ENCODE peak calls at places on chromosomes 1 and 21, in seven cellular contexts. T, X, B, G, D, M and Y are unnamed samples.
A peak's percentile ranks its signal among the peaks of the same experiment; 100 is the strongest.

GRCh38 chr21:39696620-39697019 is 48.4 kb upstream of the IGSF5 start:
- DNase-seq in T (no peak), X (peak; percentile 21), B (no peak), G (peak; percentile 64), D (no peak), M (no peak), Y (no peak)

GRCh38 chr1:100626397-100626796 is 88.5 kb downstream of the GPR88 start:
- DNase-seq in T (no peak), X (peak; percentile 13), B (no peak), G (no peak), D (no peak), M (no peak), Y (no peak)

GRCh38 chr1:74107394-74107793 is 90.6 kb downstream of the LRRIQ3 start:
- DNase-seq in T (no peak), X (no peak), B (no peak), G (no peak), D (no peak), M (no peak), Y (no peak)

GRCh38 chr1:3195966-3196515 is 127.0 kb downstream of the PRDM16 start:
- DNase-seq in T (no peak), X (no peak), B (no peak), G (no peak), D (no peak), M (no peak), Y (no peak)

GRCh38 chr1:169001353-169001752 is 105.1 kb upstream of the ATP1B1 start:
- DNase-seq in T (no peak), X (no peak), B (no peak), G (no peak), D (no peak), M (no peak), Y (no peak)

GRCh38 chr1:169528214-169529067 is 42.7 kb upstream of the SLC19A2 start:
- DNase-seq in T (peak; percentile 18), X (no peak), B (no peak), G (no peak), D (peak; percentile 17), M (no peak), Y (no peak)

GRCh38 chr1:113931456-113931855 is 2.3 kb downstream of the HIPK1 start:
- DNase-seq in T (peak; percentile 47), X (peak; percentile 83), B (peak; percentile 65), G (no peak), D (peak; percentile 36), M (no peak), Y (no peak)

GRCh38 chr1:231770776-231771175 is 144.2 kb downstream of the DISC1 start:
- DNase-seq in T (no peak), X (no peak), B (no peak), G (no peak), D (no peak), M (no peak), Y (no peak)

GRCh38 chr1:82464362-82464931 is 663.7 kb downstream of the ADGRL2 start:
- DNase-seq in T (no peak), X (peak; percentile 71), B (peak; percentile 25), G (peak; percentile 17), D (no peak), M (no peak), Y (no peak)

GRCh38 chr1:7845761-7846160 is 7.1 kb downstream of the UTS2 start:
- DNase-seq in T (no peak), X (peak; percentile 15), B (peak; percentile 83), G (no peak), D (no peak), M (no peak), Y (no peak)

GRCh38 chr1:233543338-233544255 is 70.3 kb upstream of the KCNK1 start:
- DNase-seq in T (peak; percentile 100), X (peak; percentile 88), B (peak; percentile 75), G (peak; percentile 80), D (no peak), M (no peak), Y (peak; percentile 14)

GRCh38 chr1:234875953-234876814 is 252.5 kb downstream of the TOMM20 start:
- DNase-seq in T (no peak), X (no peak), B (peak; percentile 84), G (peak; percentile 78), D (no peak), M (no peak), Y (no peak)

GRCh38 chr1:167663002-167663772 is 33.2 kb downstream of the RCSD1 start:
- DNase-seq in T (peak; percentile 91), X (peak; percentile 6), B (peak; percentile 18), G (peak; percentile 49), D (no peak), M (no peak), Y (no peak)

GRCh38 chr1:210412240-210412639 is 83.5 kb downstream of the HHAT start:
- DNase-seq in T (no peak), X (no peak), B (no peak), G (no peak), D (no peak), M (no peak), Y (no peak)

GRCh38 chr1:151813271-151813977 is 8.2 kb upstream of the LINGO4 start:
- DNase-seq in T (no peak), X (no peak), B (no peak), G (no peak), D (no peak), M (no peak), Y (no peak)

DNA sequence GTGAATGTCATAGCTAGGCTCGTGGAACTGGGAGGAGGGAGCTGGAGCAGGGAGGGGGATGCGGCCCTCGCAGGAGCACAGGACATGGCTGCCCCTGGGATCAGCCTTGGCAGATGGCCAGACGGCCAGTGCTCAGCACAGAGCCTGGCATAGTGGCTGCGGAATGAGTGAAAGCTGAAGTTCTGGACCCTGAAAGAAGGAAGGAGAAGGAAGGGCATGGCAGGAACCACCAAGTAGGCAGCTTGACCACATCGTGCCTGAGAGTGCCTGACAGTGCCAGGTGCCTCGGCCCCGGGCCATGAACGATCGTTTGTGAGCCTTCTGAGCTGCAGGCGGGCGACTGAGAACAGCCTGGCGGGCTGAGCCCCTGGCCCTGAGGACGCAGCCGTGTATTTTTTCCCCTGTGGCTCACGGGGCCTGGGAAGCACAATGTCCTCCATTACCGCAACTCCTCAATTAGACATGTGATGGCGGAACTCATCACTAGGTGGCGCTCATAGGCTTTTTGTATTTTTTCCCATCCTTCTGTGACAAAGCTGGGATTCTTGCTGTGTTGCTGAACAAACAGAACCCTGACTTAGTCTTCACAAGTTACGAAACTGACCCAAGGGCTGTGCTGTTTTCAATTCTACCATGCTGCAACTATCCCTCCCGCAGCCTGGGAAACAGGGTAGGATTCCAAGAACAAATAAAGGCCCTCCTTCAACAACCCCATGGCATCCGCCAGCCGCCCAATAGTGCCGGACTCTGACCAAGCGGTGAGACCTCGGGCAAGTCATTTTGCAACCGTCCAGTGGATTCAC is 29.9 kb upstream of the TMEM61 start:
- DNase-seq in T (peak; percentile 86), X (peak; percentile 83), B (peak; percentile 92), G (peak; percentile 79), D (peak; percentile 57), M (peak; percentile 96), Y (peak; percentile 61)
- H3K4me3 ChIP-seq in T (no peak overlapping the region), X (no peak overlapping the region), B (no peak overlapping the region), G (no peak overlapping the region), D (peak overlapping the region; percentile 49), M (no peak overlapping the region), Y (peak overlapping the region; percentile 44)

DNA sequence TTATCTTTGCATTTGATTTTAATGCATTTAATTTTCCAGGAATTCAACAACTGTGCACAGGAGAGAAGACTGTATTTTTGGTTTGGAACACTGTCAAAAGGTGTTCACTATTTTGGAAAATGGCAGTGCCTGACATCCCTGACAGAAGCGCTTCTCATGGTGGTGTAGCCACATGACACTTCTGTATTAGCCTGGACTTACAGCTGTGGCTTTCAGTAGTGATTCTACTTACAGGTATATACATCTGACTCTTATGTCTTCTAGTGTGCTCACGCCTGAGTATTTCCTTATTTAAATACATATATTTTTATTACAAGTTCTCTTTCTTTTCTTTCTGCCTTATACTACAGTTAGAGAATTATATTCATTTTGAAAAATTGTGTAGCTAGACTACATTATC is 52.3 kb upstream of the C8B start:
- DNase-seq in T (no peak), X (no peak), B (no peak), G (no peak), D (no peak), M (no peak), Y (no peak)
- TF ChIP-seq CTCF in T (no peak), X (no peak), B (no peak), G (no peak), D (no peak), M (no peak), Y (no peak)

DNA sequence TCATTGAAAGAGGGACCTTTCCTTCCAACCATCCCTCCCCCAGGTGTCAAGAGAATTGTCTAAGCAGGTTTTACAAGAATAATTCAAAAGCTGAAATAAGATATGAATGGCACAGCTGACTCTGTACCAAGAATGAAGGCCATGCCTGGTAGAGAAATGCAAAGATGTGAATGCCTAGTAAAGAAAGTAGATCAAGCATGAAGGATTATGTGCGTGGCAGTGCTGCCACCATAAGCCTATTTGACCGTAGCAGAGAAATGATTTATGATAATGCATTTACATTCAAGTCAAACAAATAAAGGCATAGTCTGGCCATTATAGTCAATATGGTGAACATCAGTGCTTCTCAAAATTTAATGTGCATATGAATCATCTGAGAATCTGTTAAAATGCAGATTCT is 16.7 kb upstream of the CLCA4 start:
- DNase-seq in T (no peak), X (no peak), B (no peak), G (no peak), D (no peak), M (no peak), Y (no peak)
- H3K4me3 ChIP-seq in T (no peak overlapping the region), X (no peak overlapping the region), B (no peak overlapping the region), G (no peak overlapping the region), D (no peak overlapping the region), M (no peak overlapping the region), Y (no peak overlapping the region)

DNA sequence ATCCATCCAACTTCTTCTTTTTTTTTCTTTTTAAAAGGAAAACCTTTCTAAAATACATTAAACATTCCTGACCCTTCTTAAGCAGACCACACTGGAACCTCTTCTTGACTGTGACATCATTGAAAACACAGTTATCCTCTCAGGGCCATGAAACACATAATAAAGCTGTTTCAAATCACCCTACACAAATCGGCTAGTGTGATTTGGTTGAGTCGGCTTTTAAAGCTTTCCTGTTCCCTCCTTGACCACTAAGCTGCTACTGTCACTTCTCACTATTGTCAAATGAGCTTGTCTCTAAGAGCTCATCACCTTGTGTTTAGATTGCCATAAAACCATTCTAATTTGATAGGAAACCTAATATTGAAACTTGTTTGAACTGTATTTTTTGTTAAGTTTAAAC is 5.9 kb downstream of the USP24 start:
- DNase-seq in T (no peak), X (no peak), B (no peak), G (no peak), D (no peak), M (no peak), Y (no peak)
- TF ChIP-seq CTCF in T (no peak), X (no peak), B (no peak), G (no peak), D (no peak), M (no peak), Y (no peak)